ENCODE peak calls at places on chromosomes 6 and 20, in four cellular contexts. J is breast epithelium, M is upper lobe of left lung, F is Peyer's patch. O is an unnamed sample.

GRCh38 chr6:136751478-136751956 is 40.8 kb downstream of the MAP3K5 start:
- DNase-seq in J (no peak), F (no peak), M (no peak), O (no peak)

GRCh38 chr6:144377586-144377985 is 92.5 kb downstream of the UTRN start:
- DNase-seq in J (no peak), F (no peak), M (no peak), O (no peak)

GRCh38 chr20:2887715-2888114 is 14.4 kb downstream of the PTPRA start:
- DNase-seq in F (no peak), M (no peak), J (no peak), O (no peak)

GRCh38 chr6:129186988-129187387 is 304.1 kb downstream of the LAMA2 start:
- DNase-seq in M (no peak), F (no peak), J (no peak), O (no peak)

GRCh38 chr6:124297507-124297906 is 493.8 kb downstream of the NKAIN2 start:
- DNase-seq in J (no peak), F (no peak), M (no peak), O (no peak)

GRCh38 chr6:112150363-112150762 is 63.0 kb downstream of the FAM229B start:
- DNase-seq in J (no peak), F (no peak), M (no peak), O (no peak)

GRCh38 chr20:18176318-18176785 is 38.7 kb downstream of the KAT14 start:
- DNase-seq in M (no peak), J (no peak), F (no peak), O (no peak)

GRCh38 chr20:51420111-51420510 is 122.4 kb downstream of the NFATC2 start:
- DNase-seq in F (no peak), M (no peak), J (no peak), O (peak)

GRCh38 chr6:84522135-84522535 is 242.3 kb downstream of the TBX18 start:
- DNase-seq in M (no peak), J (no peak), F (no peak), O (peak)

GRCh38 chr6:166435574-166435973 is 52.8 kb upstream of the MPC1 start:
- DNase-seq in J (no peak), M (no peak), F (no peak), O (no peak)

GRCh38 chr6:32847004-32847403 is 3.2 kb upstream of the PSMB8 start:
- DNase-seq in J (no peak), M (no peak), F (no peak), O (no peak)

GRCh38 chr6:17156112-17156921 is 54.5 kb downstream of the STMND1 start:
- DNase-seq in M (peak), J (no peak), F (no peak), O (peak)

GRCh38 chr6:70706491-70707123 is 38.9 kb downstream of the SMAP1 start:
- DNase-seq in F (no peak), M (no peak), J (no peak), O (no peak)

GRCh38 chr6:148967546-148967945 is 220.7 kb downstream of the UST start:
- DNase-seq in M (no peak), J (no peak), F (no peak), O (no peak)

GRCh38 chr6:47934023-47934422 is 152.2 kb downstream of the OPN5 start:
- DNase-seq in J (no peak), M (no peak), F (no peak), O (no peak)

GRCh38 chr6:34772940-34773339 is 15.6 kb downstream of the SNRPC start:
- DNase-seq in J (no peak), M (no peak), F (no peak), O (no peak)

GRCh38 chr6:2242311-2242710 is 3.1 kb downstream of the GMDS start:
- DNase-seq in J (no peak), M (no peak), F (no peak), O (no peak)

GRCh38 chr20:60138263-60139127 is 180.3 kb downstream of the CDH26 start:
- DNase-seq in M (peak), F (peak), J (no peak), O (peak)

GRCh38 chr20:36855241-36855657 is 20.7 kb upstream of the TLDC2 start:
- DNase-seq in F (no peak), M (no peak), J (no peak), O (peak)

GRCh38 chr6:16741112-16742016 is 19.9 kb downstream of the ATXN1 start:
- DNase-seq in F (no peak), J (no peak), M (no peak), O (peak)

GRCh38 chr6:132202569-132202968 is 198.7 kb downstream of the MOXD1 start:
- DNase-seq in J (no peak), M (no peak), F (no peak), O (no peak)

GRCh38 chr20:33020278-33021161 is 10.9 kb upstream of the BPIFB6 start:
- DNase-seq in F (no peak), M (no peak), J (no peak), O (no peak)

GRCh38 chr6:131754715-131755567 is 44.1 kb upstream of the CTAGE9 start:
- DNase-seq in J (no peak), M (no peak), F (no peak), O (no peak)

GRCh38 chr6:110852769-110853168 is 21.8 kb upstream of the AMD1 start:
- DNase-seq in M (no peak), J (no peak), F (no peak), O (no peak)

GRCh38 chr6:133548409-133548808 is 307.3 kb downstream of the EYA4 start:
- DNase-seq in M (no peak), F (no peak), J (no peak), O (no peak)

GRCh38 chr6:107330190-107330589 is 129.2 kb downstream of the PDSS2 start:
- DNase-seq in F (no peak), M (peak), J (no peak), O (no peak)

GRCh38 chr20:2713285-2713684 is 20.7 kb downstream of the EBF4 start:
- DNase-seq in M (no peak), F (no peak), J (no peak), O (no peak)

GRCh38 chr6:109094351-109095035 is at the start of gene SESN1:
- DNase-seq in F (peak), M (peak), J (peak), O (peak)
- TF ChIP-seq POLR2A in F (peak), M (no peak), J (peak), O (peak)

GRCh38 chr6:21300439-21300838 is 293.1 kb upstream of the SOX4 start:
- DNase-seq in F (no peak), J (no peak), M (no peak), O (no peak)
- TF ChIP-seq POLR2A in F (no peak), J (no peak), M (no peak), O (no peak)

DNA sequence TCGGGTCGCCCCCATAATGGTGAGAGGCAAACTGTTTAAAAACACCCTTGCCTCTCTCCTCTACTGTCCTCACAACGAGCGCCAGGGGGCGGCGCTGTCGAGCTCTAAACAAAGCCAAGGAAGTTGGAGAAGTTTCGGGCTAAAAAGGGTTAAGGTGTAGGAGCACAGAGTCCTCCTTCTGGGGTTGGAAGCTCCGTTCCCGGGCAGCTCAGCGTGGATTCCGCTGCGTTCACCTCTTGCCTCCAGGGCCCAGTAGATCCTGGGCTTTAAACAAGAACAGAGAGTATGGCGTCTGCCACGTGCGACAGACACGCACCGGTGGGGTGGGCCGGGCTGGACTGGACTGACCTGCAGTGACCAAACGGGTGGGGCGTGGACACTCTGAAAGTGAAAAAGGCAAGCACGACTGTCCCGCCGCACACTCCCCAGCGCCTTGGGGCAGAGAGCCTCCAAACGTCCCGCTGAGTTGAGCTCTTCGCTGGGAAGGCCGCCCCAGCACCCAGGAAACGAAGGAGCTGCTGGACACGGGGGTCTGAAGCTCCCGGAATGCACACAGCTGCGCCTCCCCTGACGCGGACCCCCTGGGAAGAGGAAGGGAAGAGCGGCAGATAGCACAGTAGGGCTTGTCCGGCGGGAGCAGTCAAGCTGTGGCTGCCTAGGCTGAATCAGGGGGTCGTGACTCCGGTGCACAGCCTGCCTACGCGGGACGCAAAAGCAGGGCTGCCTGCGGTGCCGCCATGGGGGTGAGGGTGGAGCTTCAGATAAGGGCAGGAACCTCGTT is 1.6 kb upstream of the THBD start:
- DNase-seq in F (peak), M (peak), J (peak), O (peak)
- TF ChIP-seq POLR2A in F (no peak), M (no peak), J (no peak), O (no peak)

GRCh38 chr6:13574571-13575376 is at the start of gene SIRT5:
- DNase-seq in J (peak), F (peak), M (peak), O (peak)
- TF ChIP-seq POLR2A in J (peak), F (peak), M (peak), O (peak)

DNA sequence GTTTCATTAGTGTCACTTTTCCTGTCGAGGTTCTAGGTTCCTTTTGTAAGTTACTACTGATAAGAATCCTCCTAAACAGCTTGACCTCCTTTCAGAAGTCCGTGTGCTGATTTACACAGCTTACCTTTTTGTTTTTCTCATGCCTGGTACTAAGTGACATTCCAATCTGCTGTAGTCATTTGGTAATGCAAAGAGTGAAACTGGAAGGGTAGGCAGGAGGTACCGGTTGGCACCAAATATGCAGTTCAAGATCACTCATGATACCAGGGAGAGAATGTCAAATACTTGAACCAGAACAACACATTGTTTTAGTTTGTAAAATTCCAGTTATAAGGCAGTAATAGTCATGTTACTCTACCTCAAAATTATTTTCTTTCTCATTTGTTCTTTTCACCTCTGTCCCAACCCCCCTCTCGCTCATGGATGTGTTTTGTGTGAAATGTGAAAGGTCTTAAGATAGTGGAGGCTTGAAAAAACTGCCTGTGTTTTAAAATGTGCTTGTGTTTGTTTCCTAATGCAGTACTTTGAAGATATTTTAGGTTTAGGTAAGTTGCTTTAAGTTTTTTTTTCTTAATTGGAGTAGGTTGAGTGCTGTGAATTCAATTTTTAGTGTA is 23.2 kb downstream of the AFDN start:
- DNase-seq in J (no peak), F (no peak), M (peak), O (no peak)
- TF ChIP-seq POLR2A in J (no peak), F (no peak), M (no peak), O (no peak)

GRCh38 chr20:63973636-63974401 is 4.1 kb upstream of the ZNF512B start:
- DNase-seq in F (peak), M (peak), J (peak), O (peak)

GRCh38 chr20:63972312-63973159 is 2.8 kb upstream of the ZNF512B start:
- DNase-seq in J (no peak), M (no peak), F (peak), O (peak)

GRCh38 chr20:63976980-63977391 is 2.5 kb downstream of the SAMD10 start:
- DNase-seq in J (no peak), F (peak), M (no peak), O (no peak)

GRCh38 chr20:63973160-63973479 is 3.4 kb upstream of the ZNF512B start:
- DNase-seq in J (no peak), M (no peak), F (no peak), O (no peak)

DNA sequence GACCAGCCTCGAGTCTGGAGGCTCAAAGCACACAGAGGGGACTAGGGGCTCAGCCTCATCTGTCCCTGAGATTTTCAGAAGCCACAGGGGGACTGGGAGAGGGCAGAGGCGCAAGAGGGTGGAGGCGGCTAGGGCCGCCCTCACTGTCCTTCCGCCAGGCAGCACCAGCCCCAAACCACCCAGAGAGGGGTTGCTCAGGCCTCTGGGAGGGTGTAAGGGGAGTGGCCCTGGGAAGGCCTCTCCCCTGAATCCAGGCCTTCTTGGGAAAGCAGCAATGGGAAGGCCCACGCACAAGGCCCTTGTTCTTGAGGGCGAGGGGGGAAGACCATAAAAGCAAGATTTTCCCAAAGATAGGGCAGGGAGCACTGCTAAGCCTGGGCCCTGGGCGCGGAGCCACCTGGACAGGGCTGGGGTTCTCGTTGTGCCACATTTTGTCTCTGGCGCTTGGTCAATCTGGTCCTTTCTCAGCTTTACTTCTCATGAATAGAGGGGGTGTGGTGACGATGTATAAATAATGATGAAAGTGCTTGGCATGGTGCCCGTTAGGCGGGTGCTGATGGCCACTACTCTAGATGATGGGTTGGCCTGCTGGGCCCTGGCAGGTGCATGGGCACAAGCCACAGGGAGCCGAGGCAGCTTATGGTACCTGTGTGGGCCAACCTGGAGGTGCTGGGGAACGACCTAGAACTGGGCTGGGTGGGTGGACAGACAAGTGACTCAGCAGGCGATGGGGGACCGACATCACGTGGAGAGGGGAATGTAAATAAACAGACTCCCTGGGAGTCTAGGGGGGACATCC is 4.8 kb downstream of the SAMD10 start:
- DNase-seq in F (peak), M (no peak), J (no peak), O (no peak)
- TF ChIP-seq POLR2A in F (no peak), M (no peak), J (no peak), O (no peak)

DNA sequence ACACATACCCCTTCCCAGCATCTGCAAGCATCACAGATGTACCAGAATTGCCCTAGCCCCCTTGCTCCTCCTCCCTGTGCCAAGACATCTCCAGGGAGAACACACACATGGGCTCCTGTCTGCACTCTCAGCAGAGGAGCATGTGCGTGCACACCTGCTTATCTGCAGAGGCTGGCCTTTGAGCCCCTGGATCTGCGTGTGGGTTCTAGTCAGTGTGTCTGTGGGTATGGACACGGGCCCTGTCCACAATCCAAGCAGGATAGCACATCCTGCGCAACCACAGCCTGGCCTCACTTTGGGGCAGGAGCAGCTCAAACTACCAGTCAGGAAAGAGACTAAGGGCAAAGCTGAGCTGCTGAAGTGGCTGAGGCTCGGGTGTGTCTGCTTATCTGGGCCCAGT is 41.0 kb downstream of the HM13 start:
- DNase-seq in J (no peak), F (no peak), M (no peak), O (no peak)
- TF ChIP-seq POLR2A in J (no peak), F (no peak), M (no peak), O (no peak)

GRCh38 chr6:291697-292505 is at the start of gene DUSP22:
- DNase-seq in J (peak), F (peak), M (peak), O (peak)
- TF ChIP-seq POLR2A in J (peak), F (peak), M (no peak), O (peak)

O was measured in H54.